ENCODE peak calls at places on chromosomes 4 and X, in seven cellular contexts. One of them, this sample, is unnamed.

GRCh38 chr4:127606823-127607222 is 25.9 kb upstream of the INTU start:
- ATAC-seq in naive B cell: no peak
- ATAC-seq in lung: no peak
- ATAC-seq in heart right ventricle: no peak
- ATAC-seq in omental fat pad: no peak
- ATAC-seq in natural killer cell: no peak
- ATAC-seq in heart left ventricle: no peak
- ATAC-seq in this sample: no peak

GRCh38 chr4:154399259-154399974 is 92.2 kb downstream of the DCHS2 start:
- ATAC-seq in naive B cell: no peak
- ATAC-seq in lung: no peak
- ATAC-seq in heart right ventricle: no peak
- ATAC-seq in omental fat pad: peak; percentile 48
- ATAC-seq in natural killer cell: no peak
- ATAC-seq in heart left ventricle: peak; percentile 52
- ATAC-seq in this sample: no peak

GRCh38 chrX:112678831-112679230 is 907 bp downstream of the LHFPL1 start:
- ATAC-seq in naive B cell: peak; percentile 34
- ATAC-seq in lung: no peak
- ATAC-seq in heart right ventricle: no peak
- ATAC-seq in omental fat pad: no peak
- ATAC-seq in natural killer cell: peak; percentile 13
- ATAC-seq in heart left ventricle: no peak
- ATAC-seq in this sample: no peak

GRCh38 chrX:74207539-74207938 is 96.4 kb upstream of the ZCCHC13 start:
- ATAC-seq in naive B cell: no peak
- ATAC-seq in lung: no peak
- ATAC-seq in heart right ventricle: no peak
- ATAC-seq in omental fat pad: no peak
- ATAC-seq in natural killer cell: no peak
- ATAC-seq in heart left ventricle: no peak
- ATAC-seq in this sample: no peak

GRCh38 chr4:120111745-120112144 is 45.1 kb upstream of the MAD2L1 start:
- ATAC-seq in naive B cell: no peak
- ATAC-seq in lung: no peak
- ATAC-seq in heart right ventricle: no peak
- ATAC-seq in omental fat pad: no peak
- ATAC-seq in natural killer cell: no peak
- ATAC-seq in heart left ventricle: no peak
- ATAC-seq in this sample: no peak

GRCh38 chrX:149521438-149521837 is 16.3 kb upstream of the IDS start:
- ATAC-seq in naive B cell: no peak
- ATAC-seq in lung: no peak
- ATAC-seq in heart right ventricle: no peak
- ATAC-seq in omental fat pad: no peak
- ATAC-seq in natural killer cell: no peak
- ATAC-seq in heart left ventricle: no peak
- ATAC-seq in this sample: no peak

GRCh38 chrX:107716045-107716684 is 59.4 kb downstream of the TSC22D3 start:
- ATAC-seq in naive B cell: no peak
- ATAC-seq in lung: no peak
- ATAC-seq in heart right ventricle: peak; percentile 53
- ATAC-seq in omental fat pad: no peak
- ATAC-seq in natural killer cell: no peak
- ATAC-seq in heart left ventricle: peak; percentile 44
- ATAC-seq in this sample: peak; percentile 6

GRCh38 chr4:23956601-23957364 is 66.9 kb upstream of the PPARGC1A start:
- ATAC-seq in naive B cell: no peak
- ATAC-seq in lung: no peak
- ATAC-seq in heart right ventricle: no peak
- ATAC-seq in omental fat pad: no peak
- ATAC-seq in natural killer cell: no peak
- ATAC-seq in heart left ventricle: no peak
- ATAC-seq in this sample: no peak

GRCh38 chrX:134396174-134396573 is 63.8 kb upstream of the HPRT1 start:
- ATAC-seq in naive B cell: no peak
- ATAC-seq in lung: no peak
- ATAC-seq in heart right ventricle: no peak
- ATAC-seq in omental fat pad: no peak
- ATAC-seq in natural killer cell: peak; percentile 42
- ATAC-seq in heart left ventricle: no peak
- ATAC-seq in this sample: peak; percentile 39

GRCh38 chr4:177681902-177682301 is 239.7 kb upstream of the AGA start:
- ATAC-seq in naive B cell: no peak
- ATAC-seq in lung: no peak
- ATAC-seq in heart right ventricle: no peak
- ATAC-seq in omental fat pad: no peak
- ATAC-seq in natural killer cell: no peak
- ATAC-seq in heart left ventricle: no peak
- ATAC-seq in this sample: no peak

GRCh38 chr4:38231626-38232025 is 271.4 kb downstream of the PTTG2 start:
- ATAC-seq in naive B cell: no peak
- ATAC-seq in lung: no peak
- ATAC-seq in heart right ventricle: no peak
- ATAC-seq in omental fat pad: no peak
- ATAC-seq in natural killer cell: no peak
- ATAC-seq in heart left ventricle: peak; percentile 24
- ATAC-seq in this sample: peak; percentile 98

GRCh38 chr4:16759781-16760459 is 138.5 kb downstream of the LDB2 start:
- ATAC-seq in naive B cell: no peak
- ATAC-seq in lung: no peak
- ATAC-seq in heart right ventricle: no peak
- ATAC-seq in omental fat pad: no peak
- ATAC-seq in natural killer cell: no peak
- ATAC-seq in heart left ventricle: no peak
- ATAC-seq in this sample: no peak

GRCh38 chr4:100823066-100823992 is 305.5 kb upstream of the EMCN start:
- ATAC-seq in naive B cell: no peak
- ATAC-seq in lung: no peak
- ATAC-seq in heart right ventricle: no peak
- ATAC-seq in omental fat pad: no peak
- ATAC-seq in natural killer cell: no peak
- ATAC-seq in heart left ventricle: no peak
- ATAC-seq in this sample: peak; percentile 33

This sample was measured in esophagus mucosa.